ENCODE peak calls at places on chromosomes 11 and 22, in five cellular contexts. B is brain microvascular endothelial cell; O is stromal cell of bone marrow; C is activated CD4-positive, alpha-beta memory T cell treated with anti-CD3 and anti-CD28 coated beads for 36 hours; T is DMS153. N is an unnamed sample.

GRCh38 chr11:17979770-17980371 is 33.0 kb downstream of the SERGEF start:
- DNase-seq in B (no peak), O (no peak), C (peak; percentile 29), T (peak; percentile 21), N (peak; percentile 43)

GRCh38 chr11:100827934-100828661 is 141.0 kb downstream of the ARHGAP42 start:
- DNase-seq in B (peak; percentile 66), O (no peak), C (no peak), T (peak; percentile 38), N (peak; percentile 68)

GRCh38 chr11:103596323-103596722 is 440.1 kb upstream of the DDI1 start:
- DNase-seq in B (no peak), O (no peak), C (no peak), T (no peak), N (no peak)

GRCh38 chr11:47768090-47768620 is 1.0 kb upstream of the FNBP4 start:
- DNase-seq in B (peak; percentile 53), O (peak; percentile 67), C (peak; percentile 55), T (peak; percentile 84), N (peak; percentile 52)

GRCh38 chr22:22857607-22858558 is 29.7 kb upstream of the IGLL5 start:
- DNase-seq in B (no peak), O (no peak), C (no peak), T (no peak), N (no peak)

GRCh38 chr11:19242184-19242932 is 1.6 kb upstream of the E2F8 start:
- DNase-seq in B (peak; percentile 4), O (no peak), C (peak; percentile 25), T (no peak), N (no peak)

GRCh38 chr11:17906436-17906835 is 106.4 kb downstream of the SERGEF start:
- DNase-seq in B (no peak), O (no peak), C (peak; percentile 13), T (no peak), N (peak; percentile 45)

GRCh38 chr11:15677181-15677580 is 562.5 kb downstream of the INSC start:
- DNase-seq in B (no peak), O (no peak), C (no peak), T (no peak), N (no peak)

GRCh38 chr11:59918987-59919589 is 19.1 kb upstream of the OOSP1 start:
- DNase-seq in B (peak; percentile 71), O (peak; percentile 10), C (peak; percentile 33), T (no peak), N (peak; percentile 59)

GRCh38 chr22:23503736-23504440 is 76.2 kb downstream of the IGLL1 start:
- DNase-seq in B (no peak), O (no peak), C (no peak), T (no peak), N (no peak)

GRCh38 chr22:40534379-40535188 is 101.9 kb downstream of the MRTFA start:
- DNase-seq in B (peak; percentile 51), O (peak; percentile 47), C (peak; percentile 52), T (no peak), N (no peak)

GRCh38 chr11:47577460-47578041 is 1.2 kb downstream of the KBTBD4 start:
- DNase-seq in B (no peak), O (no peak), C (no peak), T (no peak), N (no peak)

GRCh38 chr22:21579474-21579851 is 11.9 kb downstream of the UBE2L3 start:
- DNase-seq in B (no peak), O (no peak), C (no peak), T (no peak), N (no peak)

GRCh38 chr11:69636512-69636866 is 4.5 kb upstream of the CCND1 start:
- DNase-seq in B (peak; percentile 89), O (peak; percentile 73), C (no peak), T (no peak), N (peak; percentile 59)

GRCh38 chr11:19326499-19326898 is 85.8 kb upstream of the E2F8 start:
- DNase-seq in B (no peak), O (no peak), C (no peak), T (no peak), N (no peak)

GRCh38 chr11:16891964-16892363 is 122.2 kb downstream of the PLEKHA7 start:
- DNase-seq in B (peak; percentile 62), O (peak; percentile 55), C (no peak), T (no peak), N (no peak)

GRCh38 chr22:23750744-23751440 is at the start of gene ZNF70:
- DNase-seq in B (peak; percentile 42), O (peak; percentile 54), C (peak; percentile 85), T (peak; percentile 72), N (peak; percentile 93)

GRCh38 chr11:77101043-77101537 is 1.6 kb upstream of the OMP start:
- DNase-seq in B (no peak), O (no peak), C (no peak), T (no peak), N (peak; percentile 29)

GRCh38 chr22:17366830-17367229 is 2.4 kb upstream of the CECR2 start:
- DNase-seq in B (no peak), O (no peak), C (peak; percentile 54), T (peak; percentile 9), N (peak; percentile 31)

GRCh38 chr22:43532301-43533050 is 120.7 kb downstream of the MPPED1 start:
- DNase-seq in B (no peak), O (no peak), C (no peak), T (no peak), N (no peak)

GRCh38 chr11:103652013-103652412 is 384.4 kb upstream of the DDI1 start:
- DNase-seq in B (peak; percentile 23), O (no peak), C (no peak), T (no peak), N (no peak)

GRCh38 chr11:117837070-117837776 is 12.7 kb upstream of the FXYD2 start:
- DNase-seq in B (no peak), O (no peak), C (no peak), T (no peak), N (no peak)

GRCh38 chr11:104588975-104589374 is 309.3 kb downstream of the CASP12 start:
- DNase-seq in B (no peak), O (no peak), C (no peak), T (no peak), N (no peak)

GRCh38 chr22:28783786-28784671 is 11.5 kb downstream of the CCDC117 start:
- DNase-seq in B (no peak), O (no peak), C (no peak), T (peak; percentile 90), N (no peak)

GRCh38 chr11:18618341-18619025 is 15.7 kb downstream of the SPTY2D1 start:
- DNase-seq in B (peak; percentile 16), O (no peak), C (no peak), T (no peak), N (no peak)

GRCh38 chr11:76380161-76380976 is 563 bp downstream of the THAP12 start:
- DNase-seq in B (peak; percentile 4), O (no peak), C (peak; percentile 84), T (no peak), N (peak; percentile 4)

GRCh38 chr11:71114124-71114851 is 138.1 kb downstream of the SHANK2 start:
- DNase-seq in B (no peak), O (no peak), C (peak; percentile 11), T (no peak), N (no peak)

N was measured in Calu3.